ENCODE peak calls at places on chromosomes 5 and 9, in seven cellular contexts. J is activated CD8-positive, alpha-beta memory T cell treated with anti-CD3 and anti-CD28 coated beads for 48 hours; S is M059J; G is cardiac muscle cell; P is uterus; D is AG08396; C is activated T-helper 1 cell treated with Interleukin-2 at 50 U/mL for 16 hours. A is an unnamed sample.

GRCh38 chr9:87069690-87070089 is 122.4 kb upstream of the GAS1 start:
- DNase-seq in J (no peak), S (no peak), G (no peak), P (no peak), D (no peak), C (no peak), A (no peak)

GRCh38 chr5:176578391-176578808 is 29.3 kb downstream of the CDHR2 start:
- DNase-seq in J (no peak), S (peak; percentile 40), G (peak; percentile 53), P (peak; percentile 31), D (peak; percentile 67), C (peak; percentile 19), A (peak; percentile 75)

GRCh38 chr9:120579139-120579749 is 723 bp downstream of the CDK5RAP2 start:
- DNase-seq in J (no peak), S (peak; percentile 51), G (no peak), P (no peak), D (peak; percentile 25), C (no peak), A (no peak)

GRCh38 chr9:26261503-26262330 is 583.5 kb upstream of the TUSC1 start:
- DNase-seq in J (no peak), S (peak; percentile 98), G (no peak), P (no peak), D (peak; percentile 26), C (no peak), A (no peak)

GRCh38 chr5:170782438-170782837 is 1.1 kb upstream of the GABRP start:
- DNase-seq in J (no peak), S (no peak), G (peak; percentile 9), P (no peak), D (no peak), C (no peak), A (no peak)

GRCh38 chr9:14652729-14653377 is 40.4 kb downstream of the ZDHHC21 start:
- DNase-seq in J (no peak), S (peak; percentile 9), G (peak; percentile 44), P (no peak), D (peak; percentile 38), C (no peak), A (no peak)

GRCh38 chr5:132813599-132814440 is 718 bp downstream of the SOWAHA start:
- DNase-seq in J (no peak), S (peak; percentile 31), G (peak; percentile 58), P (no peak), D (no peak), C (no peak), A (no peak)

GRCh38 chr5:152688561-152689274 is 283.6 kb upstream of the NMUR2 start:
- DNase-seq in J (no peak), S (peak; percentile 89), G (no peak), P (peak; percentile 25), D (peak; percentile 28), C (no peak), A (no peak)

GRCh38 chr5:141223112-141223783 is at the start of gene PCDHB14:
- DNase-seq in J (no peak), S (peak; percentile 43), G (peak; percentile 65), P (no peak), D (peak; percentile 50), C (no peak), A (no peak)

GRCh38 chr5:41797672-41798071 is 72.6 kb downstream of the OXCT1 start:
- DNase-seq in J (no peak), S (no peak), G (no peak), P (no peak), D (no peak), C (no peak), A (no peak)

GRCh38 chr9:127102176-127102575 is 20.3 kb downstream of the ANGPTL2 start:
- DNase-seq in J (no peak), S (no peak), G (no peak), P (no peak), D (no peak), C (no peak), A (no peak)

GRCh38 chr5:149038336-149039075 is 24.4 kb downstream of the SH3TC2 start:
- DNase-seq in J (no peak), S (peak; percentile 43), G (no peak), P (no peak), D (no peak), C (no peak), A (no peak)

GRCh38 chr5:41748631-41749030 is 121.6 kb downstream of the OXCT1 start:
- DNase-seq in J (no peak), S (peak; percentile 58), G (no peak), P (no peak), D (no peak), C (no peak), A (no peak)

GRCh38 chr9:27499481-27499880 is 24.6 kb upstream of the IFNK start:
- DNase-seq in J (no peak), S (peak; percentile 82), G (no peak), P (no peak), D (no peak), C (no peak), A (no peak)

GRCh38 chr9:106860731-106861584 is 2.0 kb upstream of the ZNF462 start:
- DNase-seq in J (no peak), S (peak; percentile 52), G (peak; percentile 49), P (peak; percentile 56), D (peak; percentile 19), C (no peak), A (peak; percentile 73)

GRCh38 chr9:96859461-96860198 is 5.3 kb upstream of the ZNF782 start:
- DNase-seq in J (no peak), S (peak; percentile 99), G (no peak), P (no peak), D (no peak), C (no peak), A (no peak)

GRCh38 chr5:173200356-173200755 is 34.6 kb downstream of the NKX2-5 start:
- DNase-seq in J (no peak), S (no peak), G (no peak), P (no peak), D (no peak), C (no peak), A (no peak)

GRCh38 chr5:24538345-24538744 is 106.4 kb downstream of the CDH10 start:
- DNase-seq in J (no peak), S (no peak), G (no peak), P (no peak), D (no peak), C (no peak), A (no peak)

GRCh38 chr5:61330341-61330878 is 1.6 kb upstream of the ZSWIM6 start:
- DNase-seq in J (no peak), S (peak; percentile 80), G (no peak), P (peak; percentile 24), D (peak; percentile 28), C (no peak), A (peak; percentile 79)

GRCh38 chr5:100904259-100904822 is 1.3 kb upstream of the ST8SIA4 start:
- DNase-seq in J (no peak), S (no peak), G (peak; percentile 2), P (no peak), D (no peak), C (no peak), A (no peak)

GRCh38 chr9:36826581-36826980 is 207.5 kb downstream of the PAX5 start:
- DNase-seq in J (no peak), S (no peak), G (no peak), P (no peak), D (no peak), C (no peak), A (no peak)

GRCh38 chr9:134491856-134492255 is 149.7 kb upstream of the COL5A1 start:
- DNase-seq in J (no peak), S (no peak), G (no peak), P (no peak), D (no peak), C (no peak), A (no peak)

GRCh38 chr9:128624566-128624965 is 32.1 kb downstream of the DYNC2I2 start:
- DNase-seq in J (no peak), S (no peak), G (no peak), P (no peak), D (no peak), C (no peak), A (no peak)

GRCh38 chr5:68534131-68534940 is 318.8 kb downstream of the PIK3R1 start:
- DNase-seq in J (no peak), S (peak; percentile 78), G (no peak), P (peak; percentile 38), D (no peak), C (no peak), A (no peak)

A was measured in ecto neural progenitor cell.